ENCODE peak calls at places on chromosomes 13 and 19, in nine cellular contexts. N, M, D, I, Z, U, E, H and O are unnamed samples.

GRCh38 chr13:24217601-24218281 is 57.2 kb downstream of the SPATA13 start:
- DNase-seq in N (peak; percentile 91), M (peak; percentile 85), I (no peak), D (no peak), E (no peak), Z (no peak), U (no peak), H (no peak), O (no peak)

GRCh38 chr13:25803626-25804025 is 248.2 kb downstream of the SHISA2 start:
- DNase-seq in N (no peak), Z (no peak), D (no peak), I (no peak), H (no peak), U (no peak), M (no peak), E (no peak), O (no peak)

GRCh38 chr19:33040994-33041827 is 23.5 kb downstream of the RHPN2 start:
- DNase-seq in N (peak; percentile 82), E (no peak), I (no peak), Z (no peak), M (peak; percentile 85), H (no peak), D (no peak), U (peak; percentile 92), O (no peak)

GRCh38 chr13:46160474-46161066 is 21.4 kb downstream of the LCP1 start:
- DNase-seq in N (no peak), E (peak; percentile 55), D (no peak), M (peak; percentile 54), Z (no peak), U (peak; percentile 48), H (peak; percentile 54), I (no peak), O (peak; percentile 29)

GRCh38 chr19:56223481-56223880 is 21.4 kb downstream of the ZSCAN5C start:
- DNase-seq in H (no peak), I (no peak), N (no peak), M (no peak), E (no peak), U (no peak), Z (no peak), D (no peak), O (no peak)

GRCh38 chr19:42469311-42470239 is 26.8 kb upstream of the CXCL17 start:
- DNase-seq in I (no peak), D (no peak), H (no peak), Z (no peak), E (no peak), M (no peak), N (no peak), U (no peak), O (no peak)

GRCh38 chr19:17075860-17076538 is 422 bp downstream of the MYO9B start:
- DNase-seq in H (peak; percentile 33), E (peak; percentile 48), D (peak; percentile 59), M (peak; percentile 80), U (no peak), Z (no peak), I (no peak), N (peak; percentile 66), O (no peak)

GRCh38 chr13:39244561-39245230 is 206.4 kb downstream of the NHLRC3 start:
- DNase-seq in N (no peak), E (no peak), Z (no peak), H (no peak), U (no peak), D (no peak), M (no peak), I (no peak), O (no peak)

GRCh38 chr19:41700381-41701195 is 7.8 kb upstream of the CEACAM5 start:
- DNase-seq in D (no peak), H (no peak), E (no peak), I (no peak), N (peak; percentile 41), M (peak; percentile 15), Z (no peak), U (no peak), O (no peak)

GRCh38 chr13:110340812-110341444 is 33.8 kb downstream of the COL4A2 start:
- DNase-seq in Z (peak; percentile 37), H (peak; percentile 93), D (peak; percentile 93), N (peak; percentile 63), U (no peak), E (no peak), M (peak; percentile 81), I (no peak), O (no peak)

GRCh38 chr13:113152894-113153809 is 5.3 kb upstream of the PROZ start:
- DNase-seq in D (peak; percentile 57), Z (peak; percentile 30), M (peak; percentile 59), U (no peak), N (peak; percentile 79), H (no peak), E (peak; percentile 35), I (no peak), O (no peak)

GRCh38 chr13:113936566-113936965 is 37.3 kb downstream of the C13orf46 start:
- DNase-seq in U (no peak), N (no peak), Z (no peak), D (no peak), H (no peak), E (no peak), M (peak; percentile 39), I (no peak), O (no peak)

GRCh38 chr13:107392205-107392604 is 823.1 kb downstream of the LIG4 start:
- DNase-seq in N (no peak), Z (no peak), M (no peak), I (no peak), U (no peak), D (no peak), E (no peak), H (no peak), O (no peak)

GRCh38 chr13:97274782-97275252 is 52.7 kb downstream of the MBNL2 start:
- DNase-seq in I (no peak), D (no peak), M (no peak), Z (no peak), E (no peak), H (peak; percentile 87), U (no peak), N (no peak), O (no peak)

DNA sequence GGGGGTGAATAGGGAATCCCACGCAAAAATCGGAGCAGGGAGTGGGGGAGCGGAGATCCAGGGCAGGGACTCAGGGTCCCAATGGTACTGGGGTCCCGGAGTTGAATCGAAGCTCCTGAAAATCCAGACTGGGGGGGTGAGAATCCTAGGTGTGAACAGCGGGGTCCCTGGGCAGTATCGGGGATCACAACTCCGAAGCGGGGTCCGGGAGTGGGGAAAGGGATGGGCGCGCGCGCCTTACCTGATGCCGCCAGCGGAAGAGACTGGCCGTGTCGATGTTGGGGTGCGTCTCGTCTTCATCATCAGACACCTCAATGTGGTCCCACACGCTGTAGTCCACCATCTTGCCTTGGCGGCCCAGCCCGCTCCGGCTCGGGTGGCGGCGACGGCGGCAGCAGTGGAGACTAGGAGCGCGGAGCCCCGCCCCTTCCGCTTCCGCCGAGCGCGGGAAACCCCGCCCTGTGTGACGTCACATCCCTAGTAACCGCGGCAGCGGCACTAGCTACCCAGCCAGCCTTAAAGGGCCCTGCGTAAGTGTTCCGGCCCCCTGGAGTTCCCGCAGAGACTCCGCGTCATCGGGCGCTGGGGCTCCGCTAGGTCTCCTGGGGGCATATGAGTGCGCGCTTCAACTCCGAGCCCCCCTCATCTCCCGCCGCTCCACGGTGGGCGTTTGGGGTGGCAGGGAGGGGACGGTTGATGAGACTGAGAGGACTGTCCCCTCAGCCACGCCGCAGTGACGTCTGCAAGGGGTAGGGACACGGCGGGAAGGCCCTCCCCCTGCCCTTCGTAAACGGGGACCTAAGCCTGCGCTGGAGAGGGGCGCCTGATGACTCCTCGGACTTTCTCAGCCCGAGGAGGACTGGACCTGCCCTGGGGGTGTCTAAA is at the start of gene CDC37:
- DNase-seq in H (peak; percentile 97), D (peak; percentile 95), E (peak; percentile 97), U (peak; percentile 93), N (peak; percentile 97), I (peak; percentile 63), Z (peak; percentile 96), M (peak; percentile 99), O (peak; percentile 96)
- TF ChIP-seq POLR2A in H (peak; percentile 98), D (peak; percentile 48), E (peak; percentile 90), U (peak; percentile 47), N (peak; percentile 86), I (peak; percentile 75), Z (peak; percentile 76), M (peak; percentile 78), O (peak; percentile 97)

DNA sequence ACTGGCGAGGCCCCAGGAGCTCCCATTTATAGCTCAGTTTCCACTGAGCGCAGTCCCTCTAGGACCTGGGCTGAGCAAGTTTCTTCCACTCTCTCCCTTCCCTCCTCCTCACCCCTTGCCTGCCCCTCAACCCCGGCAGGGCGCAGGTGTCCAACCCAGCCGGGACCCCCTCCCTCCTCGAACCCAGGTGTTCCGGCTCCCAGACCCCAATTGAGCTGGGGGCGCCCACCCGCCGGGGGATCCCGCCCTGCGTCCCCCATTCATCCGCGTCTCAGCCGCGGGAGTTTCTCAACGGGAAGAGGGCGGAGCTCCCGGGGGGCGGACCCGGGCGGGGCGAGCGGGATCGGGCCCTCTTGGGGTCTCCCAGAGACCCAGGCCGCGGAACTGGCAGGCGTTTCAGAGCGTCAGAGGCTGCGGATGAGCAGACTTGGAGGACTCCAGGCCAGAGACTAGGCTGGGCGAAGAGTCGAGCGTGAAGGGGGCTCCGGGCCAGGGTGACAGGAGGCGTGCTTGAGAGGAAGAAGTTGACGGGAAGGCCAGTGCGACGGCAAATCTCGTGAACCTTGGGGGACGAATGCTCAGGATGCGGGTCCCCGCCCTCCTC is at the start of gene KIRREL2:
- DNase-seq in I (no peak), Z (no peak), M (no peak), D (no peak), N (no peak), U (no peak), H (no peak), E (no peak), O (no peak)
- TF ChIP-seq POLR2A in I (no peak), Z (no peak), M (no peak), D (no peak), N (no peak), U (no peak), H (no peak), E (no peak), O (no peak)

GRCh38 chr19:37719111-37719926 is at the start of gene ZNF607:
- DNase-seq in M (peak; percentile 95), H (peak; percentile 84), Z (peak; percentile 86), I (peak; percentile 15), U (peak; percentile 94), E (peak; percentile 92), N (peak; percentile 84), D (peak; percentile 87), O (peak; percentile 97)
- TF ChIP-seq POLR2A in M (peak; percentile 44), H (no peak), Z (peak; percentile 50), I (no peak), U (no peak), E (peak; percentile 79), N (peak; percentile 39), D (no peak), O (peak; percentile 68)

GRCh38 chr19:47112166-47112663 is 1.4 kb downstream of the ZC3H4 start:
- DNase-seq in H (peak; percentile 85), M (peak; percentile 94), N (peak; percentile 91), Z (peak; percentile 85), U (no peak), I (peak; percentile 67), E (peak; percentile 84), D (peak; percentile 89), O (peak; percentile 37)
- TF ChIP-seq POLR2A in H (peak; percentile 76), M (peak; percentile 82), N (peak; percentile 67), Z (peak; percentile 84), U (no peak), I (peak; percentile 70), E (peak; percentile 88), D (peak; percentile 51), O (peak; percentile 67)